ENCODE peak calls at places on chromosomes 1 and 21, in nine cellular contexts. N is H4; C is activated CD8-positive, alpha-beta memory T cell treated with anti-CD3 and anti-CD28 coated beads, Interleukin-2, amount 10 ng/mL, durations not matched to agents 7 days and 5 days; H is activated naive CD8-positive, alpha-beta T cell treated with anti-CD3 and anti-CD28 coated beads for 36 hours; S is anterior cingulate cortex; M is NCI-H1105 treated with DMSO at 0.1 percent for 48 hours; B is EH; T is SK-N-SH; U is activated CD4-positive, CD25-positive, alpha-beta regulatory T cell treated with anti-CD3 and anti-CD28 coated beads, Interleukin-2, amount 50 U/mL, for 72 hours. A is an unnamed sample.

GRCh38 chr1:31033573-31033972 is 31.9 kb downstream of the PUM1 start:
- DNase-seq in N (no peak), C (no peak), H (no peak), S (no peak), M (no peak), B (no peak), T (no peak), U (no peak), A (no peak)

GRCh38 chr1:42290130-42290529 is 44.9 kb downstream of the FOXJ3 start:
- DNase-seq in N (no peak), C (no peak), H (no peak), S (no peak), M (no peak), B (peak; percentile 32), T (no peak), U (no peak), A (no peak)

GRCh38 chr1:91011726-91012125 is 10.1 kb downstream of the ZNF644 start:
- DNase-seq in N (no peak), C (no peak), H (no peak), S (no peak), M (no peak), B (peak; percentile 58), T (no peak), U (no peak), A (no peak)

GRCh38 chr1:51555866-51556619 is 37.0 kb upstream of the EPS15 start:
- DNase-seq in N (no peak), C (no peak), H (no peak), S (no peak), M (no peak), B (peak; percentile 45), T (no peak), U (no peak), A (no peak)

GRCh38 chr1:47175227-47175934 is 14.5 kb downstream of the PDZK1IP1 start:
- DNase-seq in N (peak; percentile 79), C (peak; percentile 69), H (peak; percentile 39), S (peak; percentile 41), M (peak; percentile 67), B (peak; percentile 64), T (peak; percentile 72), U (no peak), A (peak; percentile 66)

GRCh38 chr1:245418029-245418428 is 263.2 kb downstream of the KIF26B start:
- DNase-seq in N (no peak), C (no peak), H (no peak), S (no peak), M (no peak), B (no peak), T (no peak), U (no peak), A (no peak)

GRCh38 chr21:37530901-37531351 is 164.4 kb downstream of the DYRK1A start:
- DNase-seq in N (no peak), C (no peak), H (no peak), S (no peak), M (no peak), B (no peak), T (no peak), U (no peak), A (no peak)

GRCh38 chr21:42478504-42478903 is 17.5 kb downstream of the RSPH1 start:
- DNase-seq in N (no peak), C (no peak), H (no peak), S (no peak), M (no peak), B (no peak), T (no peak), U (no peak), A (no peak)

GRCh38 chr1:221022331-221022730 is 143.1 kb downstream of the HLX start:
- DNase-seq in N (no peak), C (no peak), H (no peak), S (no peak), M (no peak), B (peak; percentile 46), T (no peak), U (no peak), A (no peak)

GRCh38 chr1:234911787-234912186 is 216.8 kb downstream of the TOMM20 start:
- DNase-seq in N (no peak), C (no peak), H (no peak), S (no peak), M (no peak), B (no peak), T (no peak), U (no peak), A (peak; percentile 13)

GRCh38 chr1:231416896-231417295 is 5.2 kb downstream of the EGLN1 start:
- DNase-seq in N (no peak), C (no peak), H (no peak), S (no peak), M (no peak), B (no peak), T (no peak), U (no peak), A (no peak)

GRCh38 chr1:47210666-47211065 is 20.8 kb upstream of the PDZK1IP1 start:
- DNase-seq in N (no peak), C (no peak), H (no peak), S (no peak), M (no peak), B (no peak), T (no peak), U (no peak), A (no peak)

GRCh38 chr1:199774433-199775089 is 252.9 kb upstream of the NR5A2 start:
- DNase-seq in N (peak; percentile 38), C (no peak), H (no peak), S (no peak), M (peak; percentile 42), B (no peak), T (no peak), U (no peak), A (no peak)

GRCh38 chr1:37858931-37859506 is 373 bp downstream of the MTF1 start:
- DNase-seq in N (no peak), C (peak; percentile 43), H (peak; percentile 4), S (no peak), M (no peak), B (peak; percentile 38), T (no peak), U (no peak), A (no peak)

GRCh38 chr1:113201560-113201959 is 128.6 kb downstream of the LRIG2 start:
- DNase-seq in N (no peak), C (no peak), H (no peak), S (no peak), M (no peak), B (no peak), T (no peak), U (no peak), A (no peak)

GRCh38 chr21:35179990-35180557 is 131.0 kb upstream of the RUNX1 start:
- DNase-seq in N (peak; percentile 59), C (no peak), H (no peak), S (no peak), M (peak; percentile 28), B (peak; percentile 81), T (no peak), U (no peak), A (no peak)

GRCh38 chr1:228284521-228284920 is 76.7 kb downstream of the OBSCN start:
- DNase-seq in N (no peak), C (no peak), H (no peak), S (no peak), M (no peak), B (no peak), T (no peak), U (no peak), A (no peak)

GRCh38 chr1:202104073-202104472 is 18.6 kb upstream of the GPR37L1 start:
- DNase-seq in N (no peak), C (no peak), H (no peak), S (no peak), M (no peak), B (no peak), T (no peak), U (no peak), A (no peak)

GRCh38 chr1:216184281-216184680 is 239.0 kb downstream of the USH2A start:
- DNase-seq in N (no peak), C (no peak), H (no peak), S (no peak), M (no peak), B (peak; percentile 2), T (no peak), U (no peak), A (no peak)

GRCh38 chr1:48093696-48094518 is 96.7 kb upstream of the TRABD2B start:
- DNase-seq in N (peak; percentile 68), C (peak; percentile 81), H (peak; percentile 76), S (no peak), M (peak; percentile 84), B (peak; percentile 34), T (peak; percentile 85), U (peak; percentile 72), A (peak; percentile 60)

GRCh38 chr1:29802181-29803068 is 566.1 kb downstream of the PTPRU start:
- DNase-seq in N (no peak), C (peak; percentile 19), H (no peak), S (no peak), M (peak; percentile 82), B (no peak), T (peak; percentile 37), U (no peak), A (no peak)

GRCh38 chr1:230568008-230568407 is 74.3 kb upstream of the COG2 start:
- DNase-seq in N (peak; percentile 29), C (no peak), H (peak; percentile 13), S (no peak), M (no peak), B (peak; percentile 34), T (no peak), U (no peak), A (no peak)

GRCh38 chr1:39238476-39238875 is 34.0 kb downstream of the MACF1 start:
- DNase-seq in N (no peak), C (no peak), H (no peak), S (peak; percentile 38), M (no peak), B (peak; percentile 85), T (no peak), U (no peak), A (no peak)

GRCh38 chr1:206672844-206673758 is 11.6 kb upstream of the MAPKAPK2 start:
- DNase-seq in N (no peak), C (no peak), H (no peak), S (no peak), M (no peak), B (peak; percentile 53), T (no peak), U (no peak), A (no peak)

GRCh38 chr1:54037476-54037875 is 15.5 kb downstream of the TMEM59 start:
- DNase-seq in N (no peak), C (no peak), H (no peak), S (no peak), M (peak; percentile 68), B (no peak), T (no peak), U (no peak), A (no peak)

GRCh38 chr1:117695796-117696505 is 90.1 kb downstream of the TENT5C start:
- DNase-seq in N (peak; percentile 41), C (no peak), H (no peak), S (no peak), M (no peak), B (peak; percentile 96), T (no peak), U (no peak), A (no peak)

GRCh38 chr1:47646676-47647075 is 208.8 kb downstream of the FOXD2 start:
- DNase-seq in N (no peak), C (no peak), H (no peak), S (no peak), M (no peak), B (no peak), T (no peak), U (no peak), A (no peak)

GRCh38 chr1:6141601-6142000 is 38.5 kb downstream of the CHD5 start:
- DNase-seq in N (no peak), C (peak; percentile 48), H (peak; percentile 50), S (no peak), M (no peak), B (no peak), T (no peak), U (no peak), A (no peak)

GRCh38 chr1:208449951-208450350 is 205.8 kb upstream of the PLXNA2 start:
- DNase-seq in N (no peak), C (no peak), H (no peak), S (no peak), M (no peak), B (no peak), T (no peak), U (no peak), A (no peak)

GRCh38 chr1:156775799-156776198 is 8.5 kb downstream of the PRCC start:
- DNase-seq in N (no peak), C (no peak), H (no peak), S (no peak), M (no peak), B (no peak), T (no peak), U (no peak), A (no peak)

GRCh38 chr1:59691261-59691660 is 123.5 kb upstream of the HOOK1 start:
- DNase-seq in N (no peak), C (no peak), H (no peak), S (no peak), M (no peak), B (no peak), T (no peak), U (no peak), A (no peak)